ENCODE peak calls at places on chromosome 1, in eight cellular contexts. Q is cardiac muscle cell, S is lung, T is psoas muscle, X is ovary, B is transverse colon, H is colonic mucosa, C is esophagus squamous epithelium. E is an unnamed sample.
A peak's percentile ranks its signal among the peaks of the same experiment; 100 is the strongest.

GRCh38 chr1:24256687-24257086 is 62.5 kb upstream of the GRHL3 start:
- DNase-seq in Q (no peak), S (no peak), T (no peak), X (no peak), B (no peak), H (no peak), C (no peak), E (no peak)

GRCh38 chr1:91610102-91610501 is 109.5 kb downstream of the CDC7 start:
- DNase-seq in Q (no peak), S (no peak), T (no peak), X (no peak), B (no peak), H (no peak), C (no peak), E (no peak)

GRCh38 chr1:183315987-183316758 is 102.0 kb downstream of the NMNAT2 start:
- DNase-seq in Q (no peak), S (no peak), T (no peak), X (no peak), B (no peak), H (no peak), C (no peak), E (no peak)

GRCh38 chr1:244234009-244234643 is 183.0 kb downstream of the ZBTB18 start:
- DNase-seq in Q (no peak), S (no peak), T (peak; percentile 78), X (no peak), B (no peak), H (no peak), C (no peak), E (no peak)

GRCh38 chr1:95730986-95731385 is 497.0 kb downstream of the RWDD3 start:
- DNase-seq in Q (no peak), S (no peak), T (no peak), X (no peak), B (no peak), H (no peak), C (no peak), E (no peak)

GRCh38 chr1:116504308-116505156 is 66.3 kb downstream of the CD58 start:
- DNase-seq in Q (no peak), S (peak; percentile 79), T (peak; percentile 70), X (no peak), B (peak; percentile 67), H (no peak), C (peak; percentile 51), E (peak; percentile 83)

GRCh38 chr1:162997499-162998285 is 71.5 kb upstream of the RGS4 start:
- DNase-seq in Q (no peak), S (no peak), T (no peak), X (no peak), B (no peak), H (no peak), C (no peak), E (no peak)

GRCh38 chr1:223827193-223827663 is 18.5 kb downstream of the TP53BP2 start:
- DNase-seq in Q (no peak), S (no peak), T (no peak), X (no peak), B (no peak), H (no peak), C (no peak), E (no peak)

GRCh38 chr1:226783202-226783601 is 44.1 kb upstream of the ITPKB start:
- DNase-seq in Q (no peak), S (no peak), T (no peak), X (no peak), B (no peak), H (no peak), C (no peak), E (no peak)

GRCh38 chr1:78184460-78185072 is 138.8 kb downstream of the GIPC2 start:
- DNase-seq in Q (no peak), S (no peak), T (no peak), X (no peak), B (no peak), H (no peak), C (no peak), E (no peak)

GRCh38 chr1:101136739-101137138 is 100.1 kb upstream of the S1PR1 start:
- DNase-seq in Q (peak; percentile 39), S (no peak), T (no peak), X (no peak), B (no peak), H (no peak), C (no peak), E (no peak)

GRCh38 chr1:183022202-183023145 is 746 bp upstream of the LAMC1 start:
- DNase-seq in Q (peak; percentile 69), S (peak; percentile 82), T (peak; percentile 93), X (peak; percentile 93), B (peak; percentile 77), H (peak; percentile 79), C (no peak), E (peak; percentile 92)

GRCh38 chr1:93501829-93502369 is 54.0 kb downstream of the FNBP1L start:
- DNase-seq in Q (no peak), S (no peak), T (no peak), X (no peak), B (no peak), H (no peak), C (no peak), E (no peak)

GRCh38 chr1:9275567-9276034 is 17.1 kb upstream of the SPSB1 start:
- DNase-seq in Q (no peak), S (peak; percentile 67), T (peak; percentile 89), X (no peak), B (peak; percentile 59), H (peak; percentile 66), C (no peak), E (no peak)

GRCh38 chr1:202210370-202210769 is 16.8 kb downstream of the LGR6 start:
- DNase-seq in Q (peak; percentile 35), S (no peak), T (no peak), X (no peak), B (no peak), H (no peak), C (no peak), E (no peak)

GRCh38 chr1:8343464-8344001 is 25.6 kb downstream of the SLC45A1 start:
- DNase-seq in Q (no peak), S (peak; percentile 54), T (peak; percentile 89), X (peak; percentile 89), B (peak; percentile 65), H (peak; percentile 44), C (no peak), E (peak; percentile 90)

GRCh38 chr1:201309420-201309819 is 26.1 kb downstream of the PKP1 start:
- DNase-seq in Q (peak; percentile 67), S (peak; percentile 67), T (peak; percentile 92), X (peak; percentile 31), B (peak; percentile 82), H (peak; percentile 84), C (no peak), E (peak; percentile 89)

GRCh38 chr1:93631626-93632365 is 49.8 kb downstream of the BCAR3 start:
- DNase-seq in Q (peak; percentile 42), S (no peak), T (no peak), X (no peak), B (no peak), H (no peak), C (no peak), E (no peak)

GRCh38 chr1:35640380-35641232 is 720 bp downstream of the PSMB2 start:
- DNase-seq in Q (no peak), S (no peak), T (no peak), X (peak; percentile 15), B (no peak), H (no peak), C (no peak), E (no peak)

GRCh38 chr1:14440166-14440565 is 158.3 kb upstream of the KAZN start:
- DNase-seq in Q (no peak), S (no peak), T (no peak), X (no peak), B (no peak), H (no peak), C (no peak), E (no peak)

GRCh38 chr1:31861346-31861745 is 45.5 kb upstream of the SPOCD1 start:
- DNase-seq in Q (no peak), S (no peak), T (no peak), X (no peak), B (no peak), H (no peak), C (no peak), E (no peak)

GRCh38 chr1:27656157-27656893 is 15.7 kb downstream of the IFI6 start:
- DNase-seq in Q (no peak), S (peak; percentile 53), T (peak; percentile 86), X (no peak), B (peak; percentile 49), H (peak; percentile 40), C (no peak), E (peak; percentile 90)
- H3K4me1 ChIP-seq in Q (peaks cover 13% of the 10 kb centered on the region), S (peaks cover 15% of the 10 kb centered on the region), T (peaks cover 13% of the 10 kb centered on the region), X (peaks cover 3% of the 10 kb centered on the region), B (peaks cover 13% of the 10 kb centered on the region), H (no peaks in the 10 kb centered on the region), C (peaks cover 32% of the 10 kb centered on the region), E (peaks cover 50% of the 10 kb centered on the region)

GRCh38 chr1:3478187-3478586 is 23.7 kb downstream of the ARHGEF16 start:
- DNase-seq in Q (no peak), S (no peak), T (no peak), X (no peak), B (no peak), H (no peak), C (no peak), E (no peak)
- H3K27me3 ChIP-seq in Q (no peaks in the 10 kb centered on the region), S (no peaks in the 10 kb centered on the region), T (no peaks in the 10 kb centered on the region), X (no peaks in the 10 kb centered on the region), B (no peaks in the 10 kb centered on the region), H (no peaks in the 10 kb centered on the region), C (no peaks in the 10 kb centered on the region), E (peaks cover 1% of the 10 kb centered on the region)

GRCh38 chr1:54404263-54404662 is 1.9 kb downstream of the SSBP3 start:
- DNase-seq in Q (no peak), S (no peak), T (peak; percentile 41), X (no peak), B (no peak), H (no peak), C (no peak), E (no peak)
- H3K4me1 ChIP-seq in Q (peaks cover 41% of the 10 kb centered on the region), S (peaks cover 29% of the 10 kb centered on the region), T (peaks cover 65% of the 10 kb centered on the region), X (peaks cover 26% of the 10 kb centered on the region), B (peaks cover 47% of the 10 kb centered on the region), H (peaks cover 14% of the 10 kb centered on the region), C (peaks cover 32% of the 10 kb centered on the region), E (peaks cover 53% of the 10 kb centered on the region)

GRCh38 chr1:217137210-217137871 is 414.1 kb upstream of the ESRRG start:
- DNase-seq in Q (peak; percentile 23), S (no peak), T (peak; percentile 37), X (no peak), B (no peak), H (no peak), C (no peak), E (no peak)

GRCh38 chr1:217135987-217136894 is 413.0 kb upstream of the ESRRG start:
- DNase-seq in Q (peak; percentile 26), S (no peak), T (no peak), X (no peak), B (no peak), H (no peak), C (no peak), E (no peak)

GRCh38 chr1:217138173-217138838 is 415.1 kb upstream of the ESRRG start:
- DNase-seq in Q (no peak), S (no peak), T (no peak), X (no peak), B (no peak), H (no peak), C (no peak), E (no peak)

GRCh38 chr1:217135569-217135915 is 412.3 kb upstream of the ESRRG start:
- DNase-seq in Q (peak; percentile 74), S (no peak), T (peak; percentile 41), X (no peak), B (no peak), H (no peak), C (no peak), E (no peak)

DNA sequence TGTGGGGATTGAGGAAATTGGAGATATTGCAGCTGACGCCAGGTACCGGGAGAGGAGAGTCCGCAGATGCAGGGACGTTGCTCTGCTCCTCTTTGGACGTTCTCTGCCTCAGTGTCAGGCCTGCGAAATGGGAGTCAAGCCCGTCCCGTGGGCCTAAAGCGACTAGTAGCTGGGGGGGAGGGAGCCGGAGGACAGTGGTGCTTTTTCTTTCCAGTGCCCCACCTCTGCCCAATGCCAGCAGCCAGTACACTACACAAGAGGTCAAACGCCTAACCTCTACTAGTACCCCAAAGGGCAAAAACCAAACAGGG is 413.6 kb upstream of the ESRRG start:
- DNase-seq in Q (no peak), S (no peak), T (no peak), X (no peak), B (no peak), H (no peak), C (no peak), E (no peak)
- H3K27me3 ChIP-seq in Q (peaks cover 63% of the 10 kb centered on the region), S (peaks cover 27% of the 10 kb centered on the region), T (peaks cover 46% of the 10 kb centered on the region), X (no peaks in the 10 kb centered on the region), B (peaks cover 98% of the 10 kb centered on the region), H (peaks cover 68% of the 10 kb centered on the region), C (peaks cover 18% of the 10 kb centered on the region), E (peaks cover 92% of the 10 kb centered on the region)